ENCODE peak calls at places on chromosomes 13 and 19, in seven cellular contexts. One of them, this sample, is unnamed. For H3K4me1, the result is how much of the 10 kb centered on the place peaks cover.

GRCh38 chr13:54980651-54981050 is 1952.0 kb downstream of the OLFM4 start:
- DNase-seq in heart left ventricle: no peak
- DNase-seq in cardiac muscle cell: no peak
- DNase-seq in heart right ventricle: no peak
- DNase-seq in hepatocyte: no peak
- DNase-seq in uterus: no peak
- DNase-seq in aorta: no peak
- DNase-seq in this sample: no peak

GRCh38 chr19:4531562-4532165 is 3.4 kb downstream of the PLIN5 start:
- DNase-seq in hepatocyte: no peak
- DNase-seq in heart right ventricle: no peak
- DNase-seq in cardiac muscle cell: no peak
- DNase-seq in heart left ventricle: no peak
- DNase-seq in aorta: no peak
- DNase-seq in uterus: no peak
- DNase-seq in this sample: no peak

GRCh38 chr13:106230450-106230849 is 305.0 kb downstream of the EFNB2 start:
- DNase-seq in heart left ventricle: no peak
- DNase-seq in hepatocyte: no peak
- DNase-seq in cardiac muscle cell: peak
- DNase-seq in heart right ventricle: no peak
- DNase-seq in aorta: no peak
- DNase-seq in uterus: no peak
- DNase-seq in this sample: no peak

GRCh38 chr13:83121904-83122303 is 760.4 kb downstream of the SLITRK1 start:
- DNase-seq in heart left ventricle: no peak
- DNase-seq in hepatocyte: no peak
- DNase-seq in aorta: no peak
- DNase-seq in heart right ventricle: no peak
- DNase-seq in uterus: no peak
- DNase-seq in cardiac muscle cell: peak
- DNase-seq in this sample: no peak

GRCh38 chr13:44312898-44313551 is 60.6 kb upstream of the SERP2 start:
- DNase-seq in uterus: no peak
- DNase-seq in aorta: no peak
- DNase-seq in heart left ventricle: no peak
- DNase-seq in cardiac muscle cell: peak
- DNase-seq in heart right ventricle: no peak
- DNase-seq in hepatocyte: no peak
- DNase-seq in this sample: peak

GRCh38 chr13:102693250-102693649 is 1.6 kb downstream of the METTL21C start:
- DNase-seq in cardiac muscle cell: no peak
- DNase-seq in hepatocyte: no peak
- DNase-seq in heart left ventricle: no peak
- DNase-seq in aorta: no peak
- DNase-seq in uterus: no peak
- DNase-seq in heart right ventricle: no peak
- DNase-seq in this sample: no peak

GRCh38 chr19:3984908-3985642 is at the start of gene EEF2:
- DNase-seq in uterus: peak
- DNase-seq in hepatocyte: peak
- DNase-seq in heart left ventricle: peak
- DNase-seq in heart right ventricle: peak
- DNase-seq in aorta: peak
- DNase-seq in cardiac muscle cell: peak
- DNase-seq in this sample: peak

GRCh38 chr19:2867025-2867991 is at the start of gene ZNF556:
- DNase-seq in heart right ventricle: no peak
- DNase-seq in aorta: no peak
- DNase-seq in uterus: peak
- DNase-seq in cardiac muscle cell: no peak
- DNase-seq in hepatocyte: no peak
- DNase-seq in heart left ventricle: no peak
- DNase-seq in this sample: no peak

GRCh38 chr13:75151081-75151643 is 330.8 kb downstream of the TBC1D4 start:
- DNase-seq in hepatocyte: no peak
- DNase-seq in uterus: no peak
- DNase-seq in cardiac muscle cell: peak
- DNase-seq in heart left ventricle: no peak
- DNase-seq in heart right ventricle: no peak
- DNase-seq in aorta: no peak
- DNase-seq in this sample: no peak

GRCh38 chr19:15337202-15337601 is 4.9 kb upstream of the BRD4 start:
- DNase-seq in heart right ventricle: no peak
- DNase-seq in heart left ventricle: no peak
- DNase-seq in uterus: no peak
- DNase-seq in hepatocyte: no peak
- DNase-seq in cardiac muscle cell: peak
- DNase-seq in aorta: no peak
- DNase-seq in this sample: no peak

GRCh38 chr19:40542197-40542859 is 34.3 kb upstream of the SHKBP1 start:
- DNase-seq in uterus: peak
- DNase-seq in aorta: peak
- DNase-seq in heart left ventricle: peak
- DNase-seq in heart right ventricle: peak
- DNase-seq in cardiac muscle cell: peak
- DNase-seq in hepatocyte: peak
- DNase-seq in this sample: no peak

GRCh38 chr13:106500450-106500849 is 35.0 kb downstream of the EFNB2 start:
- DNase-seq in hepatocyte: no peak
- DNase-seq in aorta: no peak
- DNase-seq in heart left ventricle: no peak
- DNase-seq in uterus: no peak
- DNase-seq in cardiac muscle cell: peak
- DNase-seq in heart right ventricle: no peak
- DNase-seq in this sample: no peak

GRCh38 chr19:35468637-35469036 is 20.6 kb downstream of the FFAR2 start:
- DNase-seq in hepatocyte: peak
- DNase-seq in heart right ventricle: peak
- DNase-seq in uterus: no peak
- DNase-seq in aorta: no peak
- DNase-seq in heart left ventricle: peak
- DNase-seq in cardiac muscle cell: peak
- DNase-seq in this sample: peak

GRCh38 chr19:35714601-35715354 is 3.0 kb upstream of the KMT2B start:
- DNase-seq in uterus: no peak
- DNase-seq in cardiac muscle cell: no peak
- DNase-seq in heart right ventricle: no peak
- DNase-seq in hepatocyte: no peak
- DNase-seq in heart left ventricle: no peak
- DNase-seq in aorta: no peak
- DNase-seq in this sample: no peak

GRCh38 chr13:23450340-23451046 is 17.0 kb upstream of the SACS start:
- DNase-seq in aorta: no peak
- DNase-seq in cardiac muscle cell: no peak
- DNase-seq in hepatocyte: no peak
- DNase-seq in uterus: no peak
- DNase-seq in heart left ventricle: no peak
- DNase-seq in heart right ventricle: no peak
- DNase-seq in this sample: no peak

GRCh38 chr13:52085416-52085815 is 43.5 kb downstream of the NEK5 start:
- DNase-seq in heart left ventricle: no peak
- DNase-seq in aorta: no peak
- DNase-seq in cardiac muscle cell: peak
- DNase-seq in hepatocyte: peak
- DNase-seq in heart right ventricle: no peak
- DNase-seq in uterus: no peak
- DNase-seq in this sample: no peak

GRCh38 chr19:47848871-47849473 is 10.1 kb upstream of the TPRX2 start:
- DNase-seq in cardiac muscle cell: peak
- DNase-seq in hepatocyte: peak
- DNase-seq in aorta: no peak
- DNase-seq in heart left ventricle: no peak
- DNase-seq in heart right ventricle: peak
- DNase-seq in uterus: no peak
- DNase-seq in this sample: no peak

GRCh38 chr13:94007072-94007471 is 472.4 kb downstream of the DCT start:
- DNase-seq in uterus: no peak
- DNase-seq in hepatocyte: no peak
- DNase-seq in cardiac muscle cell: no peak
- DNase-seq in aorta: no peak
- DNase-seq in heart right ventricle: no peak
- DNase-seq in heart left ventricle: no peak
- DNase-seq in this sample: no peak

GRCh38 chr13:43805071-43805468 is 18.3 kb upstream of the ENOX1 start:
- DNase-seq in cardiac muscle cell: peak
- DNase-seq in heart right ventricle: no peak
- DNase-seq in heart left ventricle: no peak
- DNase-seq in hepatocyte: peak
- DNase-seq in uterus: peak
- DNase-seq in aorta: no peak
- DNase-seq in this sample: no peak

GRCh38 chr19:9878511-9879196 is 43.5 kb downstream of the PIN1 start:
- DNase-seq in heart right ventricle: no peak
- DNase-seq in aorta: no peak
- DNase-seq in hepatocyte: no peak
- DNase-seq in uterus: no peak
- DNase-seq in heart left ventricle: no peak
- DNase-seq in cardiac muscle cell: peak
- DNase-seq in this sample: no peak

GRCh38 chr13:71374471-71375041 is 492.4 kb downstream of the DACH1 start:
- DNase-seq in aorta: no peak
- DNase-seq in hepatocyte: no peak
- DNase-seq in cardiac muscle cell: peak
- DNase-seq in uterus: no peak
- DNase-seq in heart left ventricle: no peak
- DNase-seq in heart right ventricle: no peak
- DNase-seq in this sample: peak

GRCh38 chr13:43751624-43752023 is 35.1 kb downstream of the ENOX1 start:
- DNase-seq in heart left ventricle: no peak
- DNase-seq in heart right ventricle: no peak
- DNase-seq in uterus: no peak
- DNase-seq in hepatocyte: no peak
- DNase-seq in aorta: no peak
- DNase-seq in cardiac muscle cell: peak
- DNase-seq in this sample: no peak

GRCh38 chr19:7673995-7674667 is 2.8 kb upstream of the MCEMP1 start:
- DNase-seq in cardiac muscle cell: peak
- DNase-seq in hepatocyte: peak
- DNase-seq in heart right ventricle: peak
- DNase-seq in heart left ventricle: peak
- DNase-seq in uterus: no peak
- DNase-seq in aorta: peak
- DNase-seq in this sample: peak

GRCh38 chr19:17680235-17680722 is 7.9 kb downstream of the UNC13A start:
- DNase-seq in uterus: peak
- DNase-seq in hepatocyte: peak
- DNase-seq in heart left ventricle: peak
- DNase-seq in heart right ventricle: peak
- DNase-seq in aorta: peak
- DNase-seq in cardiac muscle cell: peak
- DNase-seq in this sample: no peak

DNA sequence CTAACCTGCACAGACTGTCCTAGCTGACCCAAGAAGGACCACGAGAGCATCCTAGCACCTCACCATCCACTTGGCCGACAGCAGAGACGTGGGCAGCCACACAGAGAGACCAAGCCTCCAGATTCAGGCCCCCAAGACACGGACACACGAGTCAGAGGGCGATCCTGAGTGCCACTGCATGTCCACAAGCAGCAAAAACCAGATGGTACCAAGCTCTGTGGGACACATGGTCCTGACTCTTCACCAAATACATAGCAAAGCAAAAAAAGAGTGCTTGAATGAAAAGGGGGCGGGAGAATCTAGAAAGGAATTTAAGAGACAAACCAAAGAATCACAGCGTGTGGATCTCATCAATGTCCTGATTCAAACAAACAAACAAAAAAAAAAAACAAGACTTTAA is 45.2 kb downstream of the MLLT1 start:
- DNase-seq in uterus: no peak
- DNase-seq in aorta: no peak
- DNase-seq in hepatocyte: no peak
- DNase-seq in heart left ventricle: no peak
- DNase-seq in heart right ventricle: no peak
- DNase-seq in cardiac muscle cell: no peak
- DNase-seq in this sample: no peak
- H3K4me1 ChIP-seq in uterus: under half
- H3K4me1 ChIP-seq in aorta: under half
- H3K4me1 ChIP-seq in hepatocyte: under half
- H3K4me1 ChIP-seq in heart left ventricle: half or more
- H3K4me1 ChIP-seq in heart right ventricle: half or more
- H3K4me1 ChIP-seq in cardiac muscle cell: under half
- H3K4me1 ChIP-seq in this sample: under half

GRCh38 chr19:50512112-50512998 is 1.4 kb downstream of the ASPDH start:
- DNase-seq in uterus: no peak
- DNase-seq in cardiac muscle cell: no peak
- DNase-seq in heart right ventricle: no peak
- DNase-seq in aorta: peak
- DNase-seq in hepatocyte: peak
- DNase-seq in heart left ventricle: peak
- DNase-seq in this sample: no peak
- H3K4me3 ChIP-seq in uterus: no peak
- H3K4me3 ChIP-seq in cardiac muscle cell: no peak
- H3K4me3 ChIP-seq in heart right ventricle: peak
- H3K4me3 ChIP-seq in aorta: no peak
- H3K4me3 ChIP-seq in hepatocyte: no peak
- H3K4me3 ChIP-seq in heart left ventricle: peak
- H3K4me3 ChIP-seq in this sample: no peak

DNA sequence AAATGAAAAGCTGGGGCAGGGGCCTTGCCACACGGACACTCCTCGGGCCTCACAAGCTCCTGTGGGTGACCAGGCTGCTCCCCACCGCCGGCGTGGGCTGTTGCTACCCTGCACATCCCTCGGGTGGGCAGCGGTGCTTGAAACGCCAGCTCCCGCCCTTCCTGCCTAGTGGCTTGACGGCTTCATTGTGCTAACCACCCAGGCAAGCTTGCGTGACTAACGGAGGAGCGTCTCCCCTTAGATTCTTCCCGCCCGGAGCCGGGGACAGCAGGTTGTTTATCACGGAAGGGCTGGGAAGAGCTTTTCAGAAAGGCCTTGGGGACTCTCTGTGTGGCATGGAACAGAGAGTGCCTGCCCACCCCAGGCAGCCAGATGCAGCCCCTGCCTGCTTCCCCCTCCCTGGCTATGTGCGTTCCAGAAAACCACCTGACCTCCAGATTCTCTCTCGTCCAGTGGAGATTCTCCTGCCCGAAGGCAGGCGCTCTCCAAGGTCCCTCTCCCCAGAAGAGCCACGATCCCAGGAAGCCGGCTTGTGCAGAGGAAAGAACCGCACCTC is 153.4 kb downstream of the KATNAL1 start:
- DNase-seq in cardiac muscle cell: peak
- DNase-seq in heart left ventricle: peak
- DNase-seq in aorta: no peak
- DNase-seq in uterus: no peak
- DNase-seq in heart right ventricle: no peak
- DNase-seq in hepatocyte: peak
- DNase-seq in this sample: no peak
- H3K4me1 ChIP-seq in cardiac muscle cell: under half
- H3K4me1 ChIP-seq in heart left ventricle: under half
- H3K4me1 ChIP-seq in aorta: under half
- H3K4me1 ChIP-seq in uterus: under half
- H3K4me1 ChIP-seq in heart right ventricle: under half
- H3K4me1 ChIP-seq in hepatocyte: under half
- H3K4me1 ChIP-seq in this sample: under half

DNA sequence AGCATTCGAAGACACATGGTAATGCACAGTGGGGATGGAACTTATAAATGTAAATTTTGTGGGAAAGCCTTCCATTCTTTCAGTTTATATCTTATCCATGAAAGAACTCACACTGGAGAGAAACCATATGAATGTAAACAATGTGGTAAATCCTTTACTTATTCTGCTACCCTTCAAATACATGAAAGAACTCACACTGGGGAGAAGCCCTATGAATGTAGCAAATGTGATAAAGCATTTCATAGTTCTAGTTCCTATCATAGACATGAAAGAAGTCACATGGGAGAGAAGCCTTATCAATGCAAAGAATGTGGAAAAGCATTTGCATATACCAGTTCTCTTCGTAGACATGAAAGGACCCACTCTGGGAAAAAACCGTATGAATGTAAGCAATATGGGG is 16.2 kb upstream of the ZNF763 start:
- DNase-seq in heart left ventricle: no peak
- DNase-seq in hepatocyte: no peak
- DNase-seq in aorta: no peak
- DNase-seq in cardiac muscle cell: no peak
- DNase-seq in uterus: no peak
- DNase-seq in heart right ventricle: no peak
- DNase-seq in this sample: no peak
- H3K4me3 ChIP-seq in heart left ventricle: no peak
- H3K4me3 ChIP-seq in hepatocyte: no peak
- H3K4me3 ChIP-seq in aorta: no peak
- H3K4me3 ChIP-seq in cardiac muscle cell: no peak
- H3K4me3 ChIP-seq in uterus: no peak
- H3K4me3 ChIP-seq in heart right ventricle: no peak
- H3K4me3 ChIP-seq in this sample: no peak

This sample was measured in small intestine.